ENCODE peak calls at places on chromosomes 2 and 18, in six cellular contexts. One of them, this sample, is unnamed.

GRCh38 chr18:74597662-74598349 is at the start of gene ZNF407:
- DNase-seq in lower leg skin: peak
- DNase-seq in hippocampal formation: peak
- DNase-seq in epithelial cell of prostate: peak
- DNase-seq in cardiac muscle cell: peak
- DNase-seq in dorsolateral prefrontal cortex: peak
- DNase-seq in this sample: peak

GRCh38 chr2:24117902-24118301 is 5.2 kb downstream of the PFN4 start:
- DNase-seq in lower leg skin: no peak
- DNase-seq in hippocampal formation: no peak
- DNase-seq in epithelial cell of prostate: no peak
- DNase-seq in cardiac muscle cell: no peak
- DNase-seq in dorsolateral prefrontal cortex: no peak
- DNase-seq in this sample: no peak

GRCh38 chr18:74796928-74797576 is 199.4 kb downstream of the ZNF407 start:
- DNase-seq in lower leg skin: no peak
- DNase-seq in hippocampal formation: no peak
- DNase-seq in epithelial cell of prostate: no peak
- DNase-seq in cardiac muscle cell: peak
- DNase-seq in dorsolateral prefrontal cortex: no peak
- DNase-seq in this sample: no peak

GRCh38 chr2:99729104-99729503 is 239.3 kb upstream of the REV1 start:
- DNase-seq in lower leg skin: no peak
- DNase-seq in hippocampal formation: no peak
- DNase-seq in epithelial cell of prostate: no peak
- DNase-seq in cardiac muscle cell: no peak
- DNase-seq in dorsolateral prefrontal cortex: no peak
- DNase-seq in this sample: no peak

GRCh38 chr18:47550611-47551010 is 299.2 kb upstream of the SKOR2 start:
- DNase-seq in lower leg skin: no peak
- DNase-seq in hippocampal formation: no peak
- DNase-seq in epithelial cell of prostate: no peak
- DNase-seq in cardiac muscle cell: no peak
- DNase-seq in dorsolateral prefrontal cortex: no peak
- DNase-seq in this sample: no peak

GRCh38 chr2:34408100-34408499 is 809.0 kb upstream of the FAM98A start:
- DNase-seq in lower leg skin: no peak
- DNase-seq in hippocampal formation: no peak
- DNase-seq in epithelial cell of prostate: no peak
- DNase-seq in cardiac muscle cell: no peak
- DNase-seq in dorsolateral prefrontal cortex: no peak
- DNase-seq in this sample: no peak

GRCh38 chr2:187569042-187569441 is 14.8 kb upstream of the TFPI start:
- DNase-seq in lower leg skin: no peak
- DNase-seq in hippocampal formation: no peak
- DNase-seq in epithelial cell of prostate: no peak
- DNase-seq in cardiac muscle cell: no peak
- DNase-seq in dorsolateral prefrontal cortex: no peak
- DNase-seq in this sample: no peak

GRCh38 chr18:35983818-35984217 is 11.3 kb downstream of the RMP24 start:
- DNase-seq in lower leg skin: no peak
- DNase-seq in hippocampal formation: no peak
- DNase-seq in epithelial cell of prostate: no peak
- DNase-seq in cardiac muscle cell: no peak
- DNase-seq in dorsolateral prefrontal cortex: no peak
- DNase-seq in this sample: no peak

GRCh38 chr2:239602290-239603282 is 201.8 kb upstream of the HDAC4 start:
- DNase-seq in lower leg skin: peak
- DNase-seq in hippocampal formation: no peak
- DNase-seq in epithelial cell of prostate: no peak
- DNase-seq in cardiac muscle cell: no peak
- DNase-seq in dorsolateral prefrontal cortex: no peak
- DNase-seq in this sample: no peak

GRCh38 chr2:155382781-155383180 is 684.3 kb downstream of the KCNJ3 start:
- DNase-seq in lower leg skin: no peak
- DNase-seq in hippocampal formation: no peak
- DNase-seq in epithelial cell of prostate: no peak
- DNase-seq in cardiac muscle cell: no peak
- DNase-seq in dorsolateral prefrontal cortex: peak
- DNase-seq in this sample: no peak

GRCh38 chr2:71801969-71802368 is 345.7 kb downstream of the CYP26B1 start:
- DNase-seq in lower leg skin: peak
- DNase-seq in hippocampal formation: peak
- DNase-seq in epithelial cell of prostate: no peak
- DNase-seq in cardiac muscle cell: peak
- DNase-seq in dorsolateral prefrontal cortex: peak
- DNase-seq in this sample: no peak

GRCh38 chr2:234732404-234733092 is 219.3 kb upstream of the SH3BP4 start:
- DNase-seq in lower leg skin: peak
- DNase-seq in hippocampal formation: no peak
- DNase-seq in epithelial cell of prostate: no peak
- DNase-seq in cardiac muscle cell: no peak
- DNase-seq in dorsolateral prefrontal cortex: no peak
- DNase-seq in this sample: no peak

GRCh38 chr2:112163541-112163981 is 25.4 kb downstream of the FBLN7 start:
- DNase-seq in lower leg skin: peak
- DNase-seq in hippocampal formation: no peak
- DNase-seq in epithelial cell of prostate: no peak
- DNase-seq in cardiac muscle cell: no peak
- DNase-seq in dorsolateral prefrontal cortex: no peak
- DNase-seq in this sample: no peak